ENCODE peak calls at places on chromosomes 5 and 9, in five cellular contexts. J, V, A, N and G are unnamed samples.

GRCh38 chr9:137083418-137084004 is 3.3 kb upstream of the MAN1B1 start:
- DNase-seq in V (peak; percentile 88), N (peak; percentile 96), A (peak; percentile 96), J (no peak), G (peak; percentile 77)

GRCh38 chr9:82987790-82988189 is 75.2 kb downstream of the RASEF start:
- DNase-seq in J (no peak), N (no peak), A (no peak), V (no peak), G (no peak)

GRCh38 chr5:66744040-66744439 is 147.8 kb downstream of the MAST4 start:
- DNase-seq in A (peak; percentile 39), J (no peak), V (no peak), N (no peak), G (no peak)

GRCh38 chr5:175718401-175719108 is 60.7 kb downstream of the HRH2 start:
- DNase-seq in N (no peak), A (no peak), V (no peak), J (peak; percentile 70), G (no peak)

GRCh38 chr9:23380821-23381220 is 445.2 kb downstream of the ELAVL2 start:
- DNase-seq in A (no peak), N (no peak), V (no peak), J (no peak), G (no peak)

GRCh38 chr5:121870489-121870888 is 18.8 kb downstream of the FTMT start:
- DNase-seq in A (peak; percentile 40), J (no peak), V (no peak), N (no peak), G (no peak)

GRCh38 chr5:35771321-35771720 is 85.4 kb upstream of the IL7R start:
- DNase-seq in V (no peak), A (no peak), N (peak; percentile 73), J (no peak), G (peak; percentile 78)

GRCh38 chr5:61330341-61330878 is 1.6 kb upstream of the ZSWIM6 start:
- DNase-seq in N (peak; percentile 51), J (no peak), A (peak; percentile 79), V (no peak), G (no peak)

GRCh38 chr9:125066839-125067619 is 76.3 kb downstream of the SCAI start:
- DNase-seq in V (no peak), A (peak; percentile 13), J (no peak), N (no peak), G (peak; percentile 8)

GRCh38 chr5:178357127-178357526 is 124.5 kb upstream of the PHYKPL start:
- DNase-seq in A (no peak), V (no peak), J (peak; percentile 66), N (no peak), G (no peak)

GRCh38 chr9:124335320-124335707 is 77.6 kb downstream of the NEK6 start:
- DNase-seq in V (no peak), A (no peak), J (no peak), N (no peak), G (no peak)

GRCh38 chr5:136082390-136083193 is 50.1 kb upstream of the SMAD5 start:
- DNase-seq in J (peak; percentile 85), V (no peak), A (peak; percentile 60), N (peak; percentile 65), G (peak; percentile 54)

GRCh38 chr5:179152941-179153340 is 92.8 kb downstream of the ZNF354C start:
- DNase-seq in N (no peak), J (peak; percentile 4), A (no peak), V (no peak), G (no peak)

GRCh38 chr9:120308495-120308894 is 271.5 kb downstream of the CDK5RAP2 start:
- DNase-seq in A (no peak), N (no peak), V (peak; percentile 11), J (peak; percentile 25), G (no peak)

GRCh38 chr5:94702729-94703128 is 84.3 kb downstream of the SLF1 start:
- DNase-seq in N (no peak), V (no peak), J (no peak), A (no peak), G (no peak)

GRCh38 chr9:34662544-34663295 is at the start of gene CCL27:
- DNase-seq in A (no peak), V (no peak), J (no peak), N (no peak), G (no peak)

GRCh38 chr9:92350129-92350739 is 24.5 kb downstream of the CENPP start:
- DNase-seq in N (peak; percentile 11), A (peak; percentile 65), J (no peak), V (no peak), G (peak; percentile 38)

GRCh38 chr9:130995399-130995941 is 13.5 kb upstream of the LAMC3 start:
- DNase-seq in V (no peak), J (no peak), N (no peak), A (peak; percentile 54), G (no peak)

GRCh38 chr9:27303219-27303618 is 6.3 kb upstream of the EQTN start:
- DNase-seq in J (peak; percentile 17), V (no peak), N (peak; percentile 26), A (no peak), G (no peak)

GRCh38 chr9:119802621-119803020 is 433.4 kb upstream of the BRINP1 start:
- DNase-seq in J (no peak), V (peak; percentile 62), A (no peak), N (no peak), G (peak; percentile 16)

GRCh38 chr9:120136685-120137084 is 443.3 kb downstream of the CDK5RAP2 start:
- DNase-seq in J (no peak), N (no peak), A (no peak), V (no peak), G (no peak)

GRCh38 chr9:128149001-128149701 is at the start of gene LCN2:
- DNase-seq in J (no peak), A (no peak), N (no peak), V (no peak), G (no peak)

GRCh38 chr9:137550241-137550621 is at the start of gene PNPLA7:
- DNase-seq in V (peak; percentile 89), J (peak; percentile 80), N (peak; percentile 70), A (peak; percentile 60), G (no peak)

GRCh38 chr9:77898864-77899263 is 132.7 kb downstream of the GNAQ start:
- DNase-seq in N (no peak), V (no peak), A (no peak), J (no peak), G (no peak)

GRCh38 chr5:154302181-154302580 is 111.6 kb downstream of the GALNT10 start:
- DNase-seq in A (peak; percentile 55), N (no peak), V (peak; percentile 63), J (no peak), G (no peak)

GRCh38 chr5:17727212-17727611 is 93.0 kb downstream of the TAF11L14 start:
- DNase-seq in N (no peak), A (no peak), J (no peak), V (no peak), G (no peak)

GRCh38 chr5:74963407-74963806 is 89.0 kb downstream of the GCNT4 start:
- DNase-seq in N (no peak), J (no peak), V (no peak), A (no peak), G (no peak)

DNA sequence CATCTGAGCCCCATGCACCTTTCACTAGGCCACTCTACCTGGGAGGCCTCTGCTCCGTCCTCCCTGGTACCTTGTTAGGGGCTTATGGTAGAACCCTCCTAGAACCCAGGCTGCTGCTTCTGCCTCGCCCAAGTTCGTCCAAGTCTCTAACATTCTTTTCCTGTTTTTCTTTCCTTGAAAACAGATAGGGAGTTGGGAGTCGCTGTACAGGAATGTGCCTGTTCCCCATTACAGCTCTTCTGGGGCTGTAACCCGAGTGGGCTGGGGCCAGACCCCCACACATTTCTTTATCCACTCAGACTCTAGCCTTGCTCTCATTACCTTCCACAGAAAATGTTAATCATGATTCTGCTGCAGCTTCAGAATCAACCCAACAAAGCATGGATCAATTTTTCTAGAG is 193.9 kb upstream of the TRIM32 start:
- DNase-seq in J (no peak), V (no peak), A (no peak), N (no peak), G (no peak)
- TF ChIP-seq CTCF in J (no peak), V (no peak), A (no peak), N (no peak), G (no peak)

GRCh38 chr5:172791726-172792445 is 20.9 kb upstream of the DUSP1 start:
- DNase-seq in A (no peak), N (no peak), J (no peak), V (no peak), G (no peak)
- TF ChIP-seq CTCF in A (no peak), N (no peak), J (no peak), V (no peak), G (no peak)

DNA sequence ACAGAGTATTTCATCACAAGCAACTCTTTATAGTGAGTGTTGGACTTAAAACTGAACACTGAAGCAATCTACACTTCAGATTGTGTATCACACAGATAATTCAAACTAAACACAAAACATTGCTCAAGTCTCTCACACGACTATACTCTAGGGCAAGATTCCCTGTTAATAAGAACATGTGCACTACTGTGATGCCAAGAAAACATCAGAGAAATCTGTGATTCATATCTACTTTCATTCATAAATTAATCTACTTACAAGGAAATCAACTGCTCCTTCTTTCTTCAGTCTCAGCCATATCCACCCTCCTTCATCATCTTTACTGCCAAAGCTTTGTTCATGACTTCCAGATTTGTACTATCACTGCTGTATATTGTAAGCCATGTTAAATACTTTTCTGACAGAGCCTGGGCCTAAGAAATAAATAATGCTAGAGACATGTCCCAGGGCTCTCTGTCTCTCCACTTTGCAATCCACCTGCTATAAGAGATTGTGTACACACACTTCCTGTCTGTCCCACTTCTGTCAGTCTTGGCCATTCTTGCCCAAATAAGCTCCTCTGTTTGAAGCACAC is 35.1 kb downstream of the CTNNAL1 start:
- DNase-seq in A (no peak), V (no peak), N (no peak), J (no peak), G (no peak)
- TF ChIP-seq CTCF in A (no peak), V (no peak), N (no peak), J (no peak), G (no peak)

GRCh38 chr9:132773093-132773492 is 102.8 kb downstream of the GTF3C4 start:
- DNase-seq in J (no peak), V (peak; percentile 34), N (no peak), A (no peak), G (no peak)

GRCh38 chr9:132773764-132774339 is 103.6 kb downstream of the GTF3C4 start:
- DNase-seq in A (no peak), V (no peak), N (no peak), J (no peak), G (no peak)

GRCh38 chr9:132776891-132777290 is 101.2 kb downstream of the AK8 start:
- DNase-seq in V (no peak), A (no peak), J (no peak), N (no peak), G (no peak)

GRCh38 chr9:132774886-132775285 is 103.2 kb downstream of the AK8 start:
- DNase-seq in V (no peak), J (no peak), A (no peak), N (no peak), G (no peak)

DNA sequence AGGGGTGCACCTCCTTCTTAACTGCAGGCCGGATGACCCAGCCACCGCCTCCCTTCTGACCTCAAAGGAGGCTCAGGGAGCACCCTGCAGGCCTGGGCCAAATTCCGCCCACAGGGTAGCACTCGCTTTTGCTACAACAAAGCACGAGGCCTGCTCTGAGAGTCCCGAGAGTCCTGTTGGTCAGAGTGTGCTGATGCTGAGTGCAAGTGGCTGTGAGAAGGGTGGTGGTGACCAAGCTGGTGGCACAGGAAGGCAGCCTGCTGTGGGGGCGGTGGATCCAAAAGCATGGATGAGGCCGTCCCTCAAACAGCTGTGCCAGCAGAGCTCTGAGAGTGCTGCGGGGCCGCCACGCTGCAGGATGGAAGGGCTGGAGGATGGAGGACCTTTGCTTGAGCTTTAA is 101.8 kb downstream of the AK8 start:
- DNase-seq in J (no peak), V (no peak), N (no peak), A (no peak), G (no peak)
- TF ChIP-seq CTCF in J (no peak), V (no peak), N (no peak), A (no peak), G (no peak)